ENCODE peak calls at places on chromosomes 12 and 14, in seven cellular contexts. J, U, K, Z, S, E and H are unnamed samples.

GRCh38 chr12:121224591-121224990 is 14.7 kb downstream of the P2RX4 start:
- DNase-seq in J (no peak), U (no peak), K (no peak), Z (peak), S (no peak), E (no peak), H (no peak)

GRCh38 chr14:61564623-61565091 is 130.7 kb upstream of the HIF1A start:
- DNase-seq in J (peak), U (peak), K (no peak), Z (no peak), S (no peak), E (no peak), H (no peak)

GRCh38 chr14:22332671-22333407 is 256.2 kb downstream of the DAD1 start:
- DNase-seq in J (no peak), U (no peak), K (no peak), Z (no peak), S (no peak), E (no peak), H (no peak)

GRCh38 chr14:80577599-80577998 is 363.9 kb downstream of the CEP128 start:
- DNase-seq in J (no peak), U (no peak), K (no peak), Z (no peak), S (no peak), E (no peak), H (no peak)

GRCh38 chr12:105457026-105457425 is 126.5 kb downstream of the C12orf75 start:
- DNase-seq in J (peak), U (no peak), K (no peak), Z (no peak), S (no peak), E (no peak), H (no peak)

GRCh38 chr12:115840159-115840558 is 437.3 kb downstream of the MED13L start:
- DNase-seq in J (no peak), U (peak), K (no peak), Z (no peak), S (no peak), E (peak), H (no peak)

GRCh38 chr14:78043349-78043748 is 126.8 kb upstream of the NRXN3 start:
- DNase-seq in J (no peak), U (no peak), K (no peak), Z (no peak), S (no peak), E (no peak), H (no peak)

GRCh38 chr12:59080101-59080500 is 159.8 kb upstream of the LRIG3 start:
- DNase-seq in J (no peak), U (no peak), K (no peak), Z (no peak), S (no peak), E (peak), H (peak)

GRCh38 chr12:116222358-116222757 is 55.1 kb downstream of the MED13L start:
- DNase-seq in J (peak), U (no peak), K (no peak), Z (peak), S (peak), E (peak), H (peak)

GRCh38 chr12:19410639-19411184 is 28.6 kb upstream of the AEBP2 start:
- DNase-seq in J (no peak), U (no peak), K (no peak), Z (no peak), S (no peak), E (no peak), H (no peak)

DNA sequence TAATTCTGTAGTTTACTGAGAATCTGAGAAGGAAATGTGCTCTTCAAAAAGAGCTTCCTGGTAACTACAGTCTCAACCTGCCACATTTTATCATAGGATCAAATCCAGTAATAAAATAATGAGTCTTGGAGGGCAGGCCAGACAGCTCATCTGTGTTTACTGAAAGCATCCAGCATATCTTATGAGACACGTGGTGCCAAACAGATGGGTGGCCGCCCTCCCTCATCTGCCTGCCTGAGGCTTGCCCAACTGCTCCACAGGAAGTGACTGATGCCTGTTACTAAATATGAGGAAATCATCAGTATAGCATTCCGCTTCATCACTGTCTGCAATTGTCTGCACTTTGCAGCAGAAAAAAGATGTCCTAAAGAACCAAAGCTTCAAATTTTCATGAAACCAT is 13.5 kb downstream of the DHRS7 start:
- DNase-seq in J (peak), U (peak), K (peak), Z (peak), S (peak), E (peak), H (peak)
- TF ChIP-seq POLR2A in J (no peak), U (no peak), K (no peak), Z (no peak), S (peak), E (no peak), H (no peak)

DNA sequence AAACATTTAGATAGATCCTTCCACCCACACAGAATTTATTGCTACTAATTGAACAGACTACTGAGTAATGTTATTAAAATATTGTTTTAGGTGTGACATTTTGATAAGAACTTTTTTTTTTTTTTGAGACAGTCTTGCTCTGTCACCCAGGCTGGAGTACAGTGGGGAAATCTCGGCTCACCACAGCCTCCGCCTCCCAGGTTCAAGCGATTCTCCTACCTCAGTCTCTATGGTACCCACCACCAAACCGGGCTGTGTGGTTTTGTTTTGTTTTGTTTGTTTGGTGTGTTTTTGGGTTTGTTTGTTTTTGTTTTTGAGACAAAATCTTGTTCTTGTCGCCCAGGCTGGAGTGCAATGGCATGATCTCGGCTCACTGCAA is 40.9 kb downstream of the COX16 start:
- DNase-seq in J (no peak), U (no peak), K (no peak), Z (no peak), S (no peak), E (no peak), H (no peak)
- H3K27ac ChIP-seq in J (no peak), U (no peak), K (no peak), Z (no peak), S (no peak), E (no peak), H (no peak)

GRCh38 chr12:2681426-2682205 is 113.2 kb upstream of the FKBP4 start:
- DNase-seq in J (no peak), U (no peak), K (no peak), Z (no peak), S (no peak), E (no peak), H (no peak)

GRCh38 chr12:2682301-2683282 is 112.2 kb upstream of the FKBP4 start:
- DNase-seq in J (peak), U (peak), K (no peak), Z (no peak), S (no peak), E (no peak), H (peak)

GRCh38 chr12:2686280-2686646 is 108.5 kb upstream of the FKBP4 start:
- DNase-seq in J (no peak), U (no peak), K (no peak), Z (no peak), S (no peak), E (no peak), H (no peak)

GRCh38 chr12:2680676-2681039 is 114.1 kb upstream of the FKBP4 start:
- DNase-seq in J (no peak), U (no peak), K (no peak), Z (no peak), S (no peak), E (no peak), H (no peak)

DNA sequence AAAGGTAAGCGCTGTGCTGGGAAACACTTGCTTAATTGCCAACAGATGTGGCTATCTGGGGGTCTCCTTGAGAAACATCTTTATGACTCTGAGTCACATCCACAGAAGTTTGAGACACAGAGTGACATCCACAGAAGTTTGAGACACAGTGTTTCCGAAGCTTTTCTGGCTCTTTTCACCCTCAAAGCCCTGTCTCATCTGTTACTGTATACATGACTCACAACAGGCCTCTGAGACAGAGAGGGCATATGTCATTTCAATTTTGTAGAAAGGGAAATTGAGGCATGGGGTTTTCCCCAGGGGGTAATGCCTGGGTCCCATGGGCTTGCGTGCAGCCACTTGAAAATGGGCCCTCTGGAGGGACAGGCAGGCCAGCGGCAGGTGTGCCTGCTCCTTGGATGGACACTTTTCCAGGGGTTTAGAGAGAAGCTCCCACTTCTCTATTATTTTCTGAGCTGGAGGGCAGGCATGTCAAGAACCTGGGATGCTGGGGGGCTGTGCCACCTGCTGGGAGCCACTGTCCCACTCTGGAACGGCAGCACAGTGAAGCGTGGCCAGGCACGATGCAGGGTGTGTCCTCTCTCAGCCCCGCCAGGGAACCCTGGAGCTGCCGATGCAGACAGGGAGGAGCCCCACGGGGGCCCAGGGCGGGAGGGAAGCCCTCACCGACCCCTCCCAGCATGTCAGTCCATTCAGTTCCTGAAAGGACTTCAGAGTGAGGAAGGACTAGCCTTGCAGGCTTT is 111.3 kb upstream of the FKBP4 start:
- DNase-seq in J (peak), U (no peak), K (no peak), Z (no peak), S (no peak), E (no peak), H (no peak)
- TF ChIP-seq CTCF in J (no peak), U (no peak), K (no peak), Z (no peak), S (no peak), E (no peak), H (no peak)

GRCh38 chr14:85532981-85533820 is 3.3 kb downstream of the FLRT2 start:
- DNase-seq in J (peak), U (peak), K (no peak), Z (peak), S (peak), E (peak), H (peak)
- TF ChIP-seq POLR2A in J (peak), U (peak), K (no peak), Z (no peak), S (peak), E (no peak), H (peak)

DNA sequence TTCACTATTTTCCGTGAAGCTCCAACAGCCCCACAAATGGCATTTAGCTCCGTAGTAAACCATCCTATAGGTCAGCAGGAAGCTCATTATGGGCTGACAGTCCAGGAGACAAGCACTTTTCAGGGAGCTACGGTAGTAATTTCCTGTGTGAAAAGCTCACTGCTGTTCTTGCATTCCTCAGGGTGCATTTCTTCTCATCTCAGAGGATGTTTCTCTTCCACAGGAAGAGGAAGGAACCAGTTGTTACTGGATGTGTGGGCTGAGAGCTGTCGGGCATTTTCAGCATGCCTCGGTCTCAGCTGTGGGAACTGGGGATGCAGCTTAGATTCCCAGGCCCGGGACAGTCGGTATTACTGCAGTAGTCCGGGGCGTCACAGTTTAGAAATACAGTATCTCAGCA is 72.7 kb downstream of the GALNT4 start:
- DNase-seq in J (peak), U (no peak), K (no peak), Z (no peak), S (no peak), E (no peak), H (peak)
- H3K27ac ChIP-seq in J (peak), U (peak), K (peak), Z (peak), S (peak), E (no peak), H (peak)

GRCh38 chr14:60508707-60509437 is at the start of gene SIX6:
- DNase-seq in J (peak), U (no peak), K (no peak), Z (no peak), S (no peak), E (no peak), H (no peak)
- TF ChIP-seq CTCF in J (no peak), U (no peak), K (no peak), Z (no peak), S (no peak), E (no peak), H (no peak)

DNA sequence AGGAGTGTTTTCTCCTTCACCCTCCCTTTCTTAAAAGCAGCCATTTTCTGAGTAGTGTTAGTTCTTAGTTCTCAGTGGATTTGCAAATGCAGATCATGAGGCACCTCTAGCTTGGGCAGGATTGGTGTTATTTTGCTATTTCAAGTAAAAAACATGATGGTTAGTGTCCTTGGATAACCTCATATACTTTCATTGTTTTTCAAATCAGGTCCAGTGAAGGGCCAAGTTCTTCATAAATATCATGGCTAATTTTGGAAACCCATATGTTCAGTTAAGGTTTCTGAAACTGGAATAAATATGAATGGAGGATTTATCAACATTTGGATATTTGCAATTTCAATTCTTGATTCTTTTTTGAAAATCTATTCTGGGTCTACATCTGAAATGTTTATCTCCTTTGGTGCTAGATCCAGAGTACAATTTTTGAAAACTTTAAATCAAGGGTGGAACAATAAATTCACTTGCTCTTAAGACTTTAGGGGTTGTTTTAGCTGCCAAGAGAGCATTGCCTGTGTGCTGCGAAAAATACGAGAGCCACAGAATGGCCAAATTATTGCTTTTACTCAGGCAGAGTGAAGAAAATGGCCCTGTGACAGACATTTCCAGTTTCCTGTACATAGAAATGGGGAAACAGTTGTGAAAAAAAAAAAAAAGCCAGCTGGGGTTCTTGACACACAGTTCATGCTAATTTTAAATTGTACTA is 104.6 kb downstream of the BICD1 start:
- DNase-seq in J (no peak), U (no peak), K (no peak), Z (no peak), S (no peak), E (no peak), H (no peak)
- TF ChIP-seq POLR2A in J (no peak), U (no peak), K (no peak), Z (no peak), S (no peak), E (no peak), H (no peak)